ENCODE peak calls at places on chromosome 13, in five cellular contexts. V, I, G, A and B are unnamed samples.

GRCh38 chr13:97583884-97584497 is 150.0 kb downstream of the RAP2A start:
- DNase-seq in V (no peak), I (no peak), G (no peak), A (no peak), B (no peak)

GRCh38 chr13:47298506-47298905 is 401.7 kb upstream of the HTR2A start:
- DNase-seq in V (no peak), I (no peak), G (no peak), A (no peak), B (no peak)

GRCh38 chr13:23069571-23069970 is 111.2 kb upstream of the SGCG start:
- DNase-seq in V (no peak), I (no peak), G (no peak), A (no peak), B (no peak)

GRCh38 chr13:65508745-65509144 is 1721.4 kb downstream of the PCDH9 start:
- DNase-seq in V (no peak), I (no peak), G (no peak), A (no peak), B (no peak)

GRCh38 chr13:22846551-22846950 is 334.2 kb upstream of the SGCG start:
- DNase-seq in V (no peak), I (no peak), G (no peak), A (no peak), B (no peak)

GRCh38 chr13:106499905-106500304 is 35.6 kb downstream of the EFNB2 start:
- DNase-seq in V (no peak), I (peak; percentile 15), G (no peak), A (no peak), B (no peak)

GRCh38 chr13:51556740-51557139 is 27.5 kb upstream of the WDFY2 start:
- DNase-seq in V (no peak), I (no peak), G (no peak), A (no peak), B (no peak)

GRCh38 chr13:45870232-45870631 is 18.7 kb upstream of the SIAH3 start:
- DNase-seq in V (no peak), I (no peak), G (no peak), A (no peak), B (no peak)

GRCh38 chr13:106680796-106681482 is 113.0 kb upstream of the ARGLU1 start:
- DNase-seq in V (peak; percentile 81), I (no peak), G (no peak), A (no peak), B (no peak)

GRCh38 chr13:33232883-33233282 is 52.7 kb downstream of the STARD13 start:
- DNase-seq in V (no peak), I (no peak), G (no peak), A (no peak), B (no peak)
- H3K4me1 ChIP-seq in V (peaks cover 54% of the 10 kb centered on the region), I (no peaks in the 10 kb centered on the region), G (peaks cover 23% of the 10 kb centered on the region), A (peaks cover 23% of the 10 kb centered on the region), B (peaks cover 65% of the 10 kb centered on the region)

GRCh38 chr13:25148005-25148798 is 23.9 kb downstream of the AMER2 start:
- DNase-seq in V (no peak), I (peak; percentile 31), G (no peak), A (no peak), B (no peak)

GRCh38 chr13:25149670-25150069 is 22.4 kb downstream of the AMER2 start:
- DNase-seq in V (no peak), I (no peak), G (no peak), A (no peak), B (no peak)

GRCh38 chr13:25151626-25152025 is 20.5 kb downstream of the AMER2 start:
- DNase-seq in V (no peak), I (no peak), G (no peak), A (no peak), B (no peak)

GRCh38 chr13:25153736-25154135 is 18.4 kb downstream of the AMER2 start:
- DNase-seq in V (no peak), I (no peak), G (no peak), A (no peak), B (no peak)
- H3K27ac ChIP-seq in V (no peak overlapping the region), I (no peak overlapping the region), G (no peak overlapping the region), A (no peak overlapping the region), B (no peak overlapping the region)

GRCh38 chr13:49993666-49994065 is 3.2 kb upstream of the TRIM13 start:
- DNase-seq in V (no peak), I (no peak), G (no peak), A (no peak), B (no peak)
- TF ChIP-seq POLR2AphosphoS5 in V (no peak), I (no peak), G (no peak), A (no peak), B (no peak)

GRCh38 chr13:41590122-41590521 is 132.8 kb downstream of the RGCC start:
- DNase-seq in V (no peak), I (no peak), G (no peak), A (no peak), B (no peak)

GRCh38 chr13:41587490-41587889 is 130.1 kb downstream of the RGCC start:
- DNase-seq in V (no peak), I (no peak), G (no peak), A (no peak), B (no peak)

GRCh38 chr13:41590643-41591042 is 133.3 kb downstream of the RGCC start:
- DNase-seq in V (no peak), I (no peak), G (no peak), A (no peak), B (no peak)

GRCh38 chr13:41589434-41589833 is 132.1 kb downstream of the RGCC start:
- DNase-seq in V (no peak), I (no peak), G (no peak), A (no peak), B (no peak)

GRCh38 chr13:41588899-41589298 is 131.5 kb downstream of the RGCC start:
- DNase-seq in V (peak; percentile 37), I (no peak), G (no peak), A (no peak), B (no peak)
- H3K4me1 ChIP-seq in V (peaks cover 3% of the 10 kb centered on the region), I (no peaks in the 10 kb centered on the region), G (no peaks in the 10 kb centered on the region), A (no peaks in the 10 kb centered on the region), B (no peaks in the 10 kb centered on the region)

GRCh38 chr13:50357136-50357535 is 341.9 kb downstream of the KCNRG start:
- DNase-seq in V (no peak), I (no peak), G (no peak), A (no peak), B (no peak)

GRCh38 chr13:50355797-50356196 is 340.6 kb downstream of the KCNRG start:
- DNase-seq in V (no peak), I (peak; percentile 9), G (no peak), A (no peak), B (no peak)

GRCh38 chr13:50353651-50354415 is 338.6 kb downstream of the KCNRG start:
- DNase-seq in V (no peak), I (no peak), G (no peak), A (no peak), B (no peak)

GRCh38 chr13:50348402-50348801 is 333.2 kb downstream of the KCNRG start:
- DNase-seq in V (no peak), I (no peak), G (no peak), A (no peak), B (no peak)

GRCh38 chr13:50352720-50353491 is 337.7 kb downstream of the KCNRG start:
- DNase-seq in V (no peak), I (no peak), G (no peak), A (no peak), B (no peak)
- H3K27ac ChIP-seq in V (no peak overlapping the region), I (no peak overlapping the region), G (no peak overlapping the region), A (no peak overlapping the region), B (no peak overlapping the region)

DNA sequence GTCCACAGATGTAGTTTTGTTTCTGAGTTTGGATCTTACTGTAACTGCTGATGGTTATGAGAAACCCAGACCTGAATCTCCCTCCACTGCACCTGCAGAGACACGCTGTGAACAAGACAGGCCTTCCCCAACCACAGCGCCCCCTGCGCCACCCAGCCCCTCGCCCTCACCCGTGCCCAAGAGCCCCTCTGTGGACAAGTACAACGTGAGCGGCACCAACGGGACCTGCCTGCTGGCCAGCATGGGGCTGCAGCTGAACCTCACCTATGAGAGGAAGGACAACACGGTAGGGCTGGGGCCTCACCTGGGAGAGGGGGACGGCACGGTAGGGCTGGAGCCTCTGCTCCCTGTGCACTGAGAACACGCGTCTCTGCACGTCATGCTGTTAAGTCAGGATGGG is 22.3 kb downstream of the LAMP1 start:
- DNase-seq in V (no peak), I (no peak), G (no peak), A (no peak), B (no peak)
- TF ChIP-seq POLR2AphosphoS5 in V (no peak), I (no peak), G (no peak), A (no peak), B (no peak)

GRCh38 chr13:48533207-48533499 is 273 bp upstream of the RCBTB2 start:
- DNase-seq in V (no peak), I (no peak), G (no peak), A (no peak), B (no peak)
- H3K4me1 ChIP-seq in V (peaks cover 10% of the 10 kb centered on the region), I (peaks cover 26% of the 10 kb centered on the region), G (no peaks in the 10 kb centered on the region), A (peaks cover 13% of the 10 kb centered on the region), B (peaks cover 17% of the 10 kb centered on the region)

GRCh38 chr13:71902676-71903075 is 35.7 kb upstream of the DACH1 start:
- DNase-seq in V (no peak), I (no peak), G (no peak), A (no peak), B (no peak)
- H3K27ac ChIP-seq in V (no peak overlapping the region), I (no peak overlapping the region), G (no peak overlapping the region), A (no peak overlapping the region), B (no peak overlapping the region)